ENCODE peak calls at places on chromosomes 1 and 21, in nine cellular contexts. W, Y, R, V, C, O, Z, X and G are unnamed samples.

GRCh38 chr1:151142411-151143056 is 3.9 kb downstream of the SEMA6C start:
- DNase-seq in W (no peak), Y (no peak), R (no peak), V (no peak), C (peak; percentile 70), O (no peak), Z (no peak), X (no peak), G (no peak)

GRCh38 chr1:111176678-111177077 is 23.8 kb downstream of the DENND2D start:
- DNase-seq in W (no peak), Y (no peak), R (no peak), V (no peak), C (no peak), O (no peak), Z (no peak), X (no peak), G (no peak)

GRCh38 chr1:32536764-32537163 is 2.5 kb upstream of the ZBTB8A start:
- DNase-seq in W (no peak), Y (no peak), R (no peak), V (no peak), C (no peak), O (no peak), Z (no peak), X (no peak), G (no peak)

GRCh38 chr1:151145158-151146071 is 1.0 kb downstream of the SEMA6C start:
- DNase-seq in W (no peak), Y (peak; percentile 67), R (no peak), V (peak; percentile 51), C (peak; percentile 75), O (no peak), Z (no peak), X (no peak), G (no peak)

GRCh38 chr1:162626089-162626488 is 6.2 kb upstream of the DDR2 start:
- DNase-seq in W (peak; percentile 33), Y (no peak), R (no peak), V (no peak), C (peak; percentile 21), O (no peak), Z (no peak), X (no peak), G (no peak)

GRCh38 chr1:1004780-1005697 is 5.1 kb upstream of the HES4 start:
- DNase-seq in W (peak; percentile 66), Y (peak; percentile 81), R (no peak), V (no peak), C (peak; percentile 48), O (no peak), Z (no peak), X (no peak), G (no peak)

GRCh38 chr1:17314491-17314971 is 6.5 kb downstream of the PADI4 start:
- DNase-seq in W (no peak), Y (no peak), R (no peak), V (peak; percentile 22), C (no peak), O (no peak), Z (no peak), X (no peak), G (no peak)

GRCh38 chr1:61184035-61184713 is 101.8 kb downstream of the NFIA start:
- DNase-seq in W (peak; percentile 63), Y (peak; percentile 95), R (no peak), V (peak; percentile 79), C (peak; percentile 92), O (no peak), Z (no peak), X (peak; percentile 89), G (no peak)

GRCh38 chr21:40622531-40622930 is 224.4 kb downstream of the DSCAM start:
- DNase-seq in W (no peak), Y (no peak), R (no peak), V (no peak), C (no peak), O (no peak), Z (no peak), X (no peak), G (no peak)

GRCh38 chr1:33768106-33768505 is 95.8 kb upstream of the HMGB4 start:
- DNase-seq in W (no peak), Y (no peak), R (no peak), V (no peak), C (no peak), O (no peak), Z (no peak), X (no peak), G (no peak)

GRCh38 chr1:45004281-45004920 is 6.7 kb downstream of the HECTD3 start:
- DNase-seq in W (no peak), Y (peak; percentile 36), R (no peak), V (no peak), C (no peak), O (no peak), Z (no peak), X (no peak), G (no peak)

GRCh38 chr1:45001011-45001481 is 10.1 kb downstream of the HECTD3 start:
- DNase-seq in W (no peak), Y (peak; percentile 73), R (no peak), V (no peak), C (no peak), O (no peak), Z (no peak), X (no peak), G (peak; percentile 10)

GRCh38 chr1:45003741-45004140 is 7.4 kb downstream of the HECTD3 start:
- DNase-seq in W (no peak), Y (peak; percentile 51), R (no peak), V (no peak), C (no peak), O (no peak), Z (no peak), X (no peak), G (no peak)

GRCh38 chr1:45005761-45006160 is 5.4 kb downstream of the HECTD3 start:
- DNase-seq in W (no peak), Y (peak; percentile 54), R (no peak), V (no peak), C (no peak), O (no peak), Z (no peak), X (no peak), G (no peak)

GRCh38 chr1:45002650-45003645 is 8.2 kb downstream of the HECTD3 start:
- DNase-seq in W (no peak), Y (peak; percentile 53), R (no peak), V (no peak), C (no peak), O (no peak), Z (no peak), X (no peak), G (no peak)
- H3K4me1 ChIP-seq in W (no peaks in the 10 kb centered on the region), Y (peaks cover 11% of the 10 kb centered on the region), R (no peaks in the 10 kb centered on the region), V (no peaks in the 10 kb centered on the region), C (no peaks in the 10 kb centered on the region), O (peaks cover 7% of the 10 kb centered on the region), Z (no peaks in the 10 kb centered on the region), X (no peaks in the 10 kb centered on the region), G (no peaks in the 10 kb centered on the region)

GRCh38 chr1:227941509-227942020 is 6.2 kb downstream of the WNT9A start:
- DNase-seq in W (no peak), Y (peak; percentile 59), R (no peak), V (peak; percentile 38), C (peak; percentile 12), O (no peak), Z (no peak), X (peak; percentile 10), G (no peak)

GRCh38 chr1:227938911-227939790 is 8.6 kb downstream of the WNT9A start:
- DNase-seq in W (no peak), Y (peak; percentile 58), R (no peak), V (peak; percentile 44), C (no peak), O (no peak), Z (no peak), X (peak; percentile 12), G (no peak)

GRCh38 chr1:227939791-227940771 is 7.7 kb downstream of the WNT9A start:
- DNase-seq in W (no peak), Y (peak; percentile 59), R (no peak), V (peak; percentile 41), C (peak; percentile 4), O (no peak), Z (no peak), X (peak; percentile 6), G (no peak)

GRCh38 chr1:227942021-227942715 is 5.6 kb downstream of the WNT9A start:
- DNase-seq in W (no peak), Y (peak; percentile 48), R (no peak), V (peak; percentile 32), C (peak; percentile 11), O (no peak), Z (no peak), X (peak; percentile 12), G (no peak)

GRCh38 chr1:227940791-227941241 is 6.9 kb downstream of the WNT9A start:
- DNase-seq in W (no peak), Y (peak; percentile 54), R (no peak), V (peak; percentile 43), C (peak; percentile 7), O (no peak), Z (no peak), X (peak; percentile 12), G (no peak)
- H3K4me1 ChIP-seq in W (no peaks in the 10 kb centered on the region), Y (peaks cover 5% of the 10 kb centered on the region), R (no peaks in the 10 kb centered on the region), V (no peaks in the 10 kb centered on the region), C (peaks cover 29% of the 10 kb centered on the region), O (no peaks in the 10 kb centered on the region), Z (peaks cover 14% of the 10 kb centered on the region), X (peaks cover 11% of the 10 kb centered on the region), G (no peaks in the 10 kb centered on the region)

DNA sequence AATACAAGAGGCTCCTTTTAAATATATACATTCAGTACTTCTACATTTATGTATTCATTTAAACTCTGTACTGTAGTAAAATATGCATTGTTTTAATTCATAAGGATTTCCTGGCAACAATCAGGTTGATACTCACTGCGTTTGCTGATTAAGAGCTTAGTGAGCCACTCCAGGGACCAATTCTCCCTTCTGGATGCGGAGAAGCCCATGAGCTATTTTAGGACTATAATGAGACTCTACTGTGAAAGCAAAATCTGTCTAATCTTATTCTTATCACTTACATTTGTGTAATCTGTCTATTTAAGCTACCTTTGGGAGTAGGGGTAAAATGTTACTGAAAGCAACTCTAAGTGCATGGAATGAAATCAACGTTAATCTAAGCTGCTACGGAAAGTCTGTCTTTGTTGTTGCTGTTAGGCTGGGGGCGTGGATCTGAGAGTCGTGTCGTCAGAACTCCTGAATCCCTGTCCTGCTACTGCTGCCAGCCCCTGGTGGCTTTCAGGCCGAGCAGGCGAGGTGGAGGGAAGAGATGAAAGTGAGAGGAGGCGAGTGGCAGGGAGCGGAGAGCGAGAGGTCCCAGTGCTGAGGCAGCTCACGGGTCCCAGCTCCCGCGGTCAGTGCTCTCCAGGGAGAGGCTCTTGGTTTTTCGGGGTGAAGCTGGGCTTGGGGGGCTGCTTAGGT is 53.7 kb downstream of the COQ8A start:
- DNase-seq in W (no peak), Y (no peak), R (no peak), V (peak; percentile 40), C (no peak), O (no peak), Z (peak; percentile 24), X (no peak), G (no peak)
- H3K4me1 ChIP-seq in W (no peaks in the 10 kb centered on the region), Y (peaks cover 19% of the 10 kb centered on the region), R (peaks cover 15% of the 10 kb centered on the region), V (peaks cover 7% of the 10 kb centered on the region), C (peaks cover 26% of the 10 kb centered on the region), O (no peaks in the 10 kb centered on the region), Z (peaks cover 21% of the 10 kb centered on the region), X (peaks cover 13% of the 10 kb centered on the region), G (peaks cover 24% of the 10 kb centered on the region)

GRCh38 chr1:156922986-156923564 is 2.6 kb downstream of the LRRC71 start:
- DNase-seq in W (no peak), Y (no peak), R (no peak), V (no peak), C (no peak), O (no peak), Z (no peak), X (no peak), G (no peak)
- H3K4me1 ChIP-seq in W (peaks cover 2% of the 10 kb centered on the region), Y (peaks cover 32% of the 10 kb centered on the region), R (peaks cover 21% of the 10 kb centered on the region), V (no peaks in the 10 kb centered on the region), C (peaks cover 18% of the 10 kb centered on the region), O (no peaks in the 10 kb centered on the region), Z (peaks cover 6% of the 10 kb centered on the region), X (peaks cover 22% of the 10 kb centered on the region), G (peaks cover 27% of the 10 kb centered on the region)